ENCODE peak calls at places on chromosome 5, in five cellular contexts. V is mesenteric fat pad; G is HT1080; I is HFF-Myc; D is CD4-positive, alpha-beta T cell. E is an unnamed sample.

GRCh38 chr5:62331921-62332320 is 25.9 kb downstream of the KIF2A start:
- DNase-seq in V (no peak), G (no peak), I (no peak), D (no peak), E (no peak)

GRCh38 chr5:172362755-172363154 is 79.2 kb upstream of the UBTD2 start:
- DNase-seq in V (no peak), G (no peak), I (no peak), D (no peak), E (peak; percentile 6)

GRCh38 chr5:148909001-148909400 is 82.6 kb downstream of the ADRB2 start:
- DNase-seq in V (no peak), G (no peak), I (peak; percentile 78), D (no peak), E (peak; percentile 26)

GRCh38 chr5:156879665-156880285 is 29.7 kb downstream of the PPP1R2B start:
- DNase-seq in V (no peak), G (no peak), I (no peak), D (no peak), E (peak; percentile 14)

GRCh38 chr5:139958749-139959148 is 84.3 kb downstream of the NRG2 start:
- DNase-seq in V (no peak), G (no peak), I (no peak), D (no peak), E (no peak)

GRCh38 chr5:119878712-119879111 is 249.4 kb downstream of the FAM170A start:
- DNase-seq in V (no peak), G (peak; percentile 8), I (no peak), D (no peak), E (no peak)

GRCh38 chr5:122351416-122352157 is 39.5 kb downstream of the SNCAIP start:
- DNase-seq in V (no peak), G (no peak), I (peak; percentile 43), D (no peak), E (no peak)

GRCh38 chr5:40475546-40475945 is 204.2 kb upstream of the PTGER4 start:
- DNase-seq in V (no peak), G (no peak), I (no peak), D (no peak), E (no peak)

GRCh38 chr5:61817472-61818326 is 485.6 kb downstream of the ZSWIM6 start:
- DNase-seq in V (no peak), G (peak; percentile 39), I (no peak), D (no peak), E (peak; percentile 36)

GRCh38 chr5:88113429-88113828 is 155.2 kb downstream of the TMEM161B start:
- DNase-seq in V (no peak), G (no peak), I (no peak), D (no peak), E (no peak)

GRCh38 chr5:113038714-113039113 is 62.1 kb downstream of the DCP2 start:
- DNase-seq in V (no peak), G (peak; percentile 97), I (no peak), D (no peak), E (peak; percentile 94)

GRCh38 chr5:17816947-17817346 is 182.7 kb downstream of the TAF11L14 start:
- DNase-seq in V (no peak), G (no peak), I (no peak), D (no peak), E (no peak)

GRCh38 chr5:72451771-72452505 is 55.3 kb downstream of the ZNF366 start:
- DNase-seq in V (no peak), G (no peak), I (no peak), D (no peak), E (peak; percentile 96)

GRCh38 chr5:62334082-62334481 is 28.1 kb downstream of the KIF2A start:
- DNase-seq in V (no peak), G (no peak), I (no peak), D (no peak), E (no peak)

GRCh38 chr5:170738840-170739239 is 44.7 kb upstream of the GABRP start:
- DNase-seq in V (no peak), G (no peak), I (no peak), D (no peak), E (no peak)

GRCh38 chr5:178078197-178078995 is 34.9 kb upstream of the N4BP3 start:
- DNase-seq in V (no peak), G (peak; percentile 91), I (peak; percentile 88), D (no peak), E (peak; percentile 96)

GRCh38 chr5:43769576-43770352 is 166.8 kb downstream of the NNT start:
- DNase-seq in V (no peak), G (no peak), I (no peak), D (no peak), E (peak; percentile 13)

GRCh38 chr5:58475404-58475803 is 15.5 kb upstream of the PLK2 start:
- DNase-seq in V (no peak), G (no peak), I (no peak), D (no peak), E (no peak)

GRCh38 chr5:169331292-169331852 is 30.4 kb upstream of the SLIT3 start:
- DNase-seq in V (no peak), G (no peak), I (no peak), D (no peak), E (peak; percentile 46)

GRCh38 chr5:7207979-7208378 is 188.0 kb upstream of the ADCY2 start:
- DNase-seq in V (no peak), G (no peak), I (no peak), D (no peak), E (no peak)

GRCh38 chr5:173804579-173804978 is 83.6 kb upstream of the CPEB4 start:
- DNase-seq in V (no peak), G (no peak), I (no peak), D (no peak), E (no peak)

GRCh38 chr5:88602584-88602983 is 280.4 kb downstream of the MEF2C start:
- DNase-seq in V (no peak), G (no peak), I (no peak), D (no peak), E (no peak)

GRCh38 chr5:118882666-118883065 is 105.7 kb downstream of the DTWD2 start:
- DNase-seq in V (no peak), G (no peak), I (no peak), D (no peak), E (no peak)

GRCh38 chr5:169100735-169101075 is 200.2 kb downstream of the SLIT3 start:
- DNase-seq in V (no peak), G (peak; percentile 77), I (peak; percentile 22), D (no peak), E (peak; percentile 83)

GRCh38 chr5:78563621-78564020 is 85.0 kb downstream of the LHFPL2 start:
- DNase-seq in V (no peak), G (no peak), I (no peak), D (no peak), E (no peak)

GRCh38 chr5:103744159-103744558 is 181.6 kb upstream of the NUDT12 start:
- DNase-seq in V (no peak), G (peak; percentile 72), I (peak; percentile 12), D (no peak), E (peak; percentile 22)

GRCh38 chr5:124310453-124310852 is 436.0 kb downstream of the ZNF608 start:
- DNase-seq in V (no peak), G (no peak), I (no peak), D (no peak), E (peak; percentile 13)

GRCh38 chr5:168947212-168947868 is 353.6 kb downstream of the SLIT3 start:
- DNase-seq in V (no peak), G (peak; percentile 44), I (no peak), D (no peak), E (peak; percentile 33)

GRCh38 chr5:114332925-114333324 is 28.9 kb upstream of the KCNN2 start:
- DNase-seq in V (no peak), G (no peak), I (no peak), D (no peak), E (no peak)

GRCh38 chr5:131394128-131394527 is 130.3 kb downstream of the CDC42SE2 start:
- DNase-seq in V (no peak), G (no peak), I (no peak), D (peak; percentile 32), E (no peak)

GRCh38 chr5:100858987-100859545 is 44.0 kb downstream of the ST8SIA4 start:
- DNase-seq in V (no peak), G (no peak), I (no peak), D (no peak), E (no peak)

GRCh38 chr5:131104169-131104775 is 60.8 kb downstream of the HINT1 start:
- DNase-seq in V (no peak), G (peak; percentile 58), I (no peak), D (no peak), E (no peak)

GRCh38 chr5:159022178-159022556 is 77.5 kb downstream of the EBF1 start:
- DNase-seq in V (no peak), G (no peak), I (no peak), D (no peak), E (peak; percentile 93)